ENCODE peak calls at places on chromosomes 11 and 22, in four cellular contexts. G is Karpas-422, E is left ventricle myocardium inferior, P is HCT116. C is an unnamed sample.

GRCh38 chr22:47597041-47597440 is 834.6 kb downstream of the TBC1D22A start:
- DNase-seq in G (no peak), E (no peak), P (no peak), C (peak)

GRCh38 chr11:35061516-35062440 is 77.2 kb upstream of the CD44 start:
- DNase-seq in G (no peak), E (no peak), P (no peak), C (no peak)

GRCh38 chr22:20636075-20636812 is 128.8 kb downstream of the MED15 start:
- DNase-seq in G (no peak), E (no peak), P (no peak), C (peak)

GRCh38 chr11:116786966-116787365 is 857 bp downstream of the ZPR1 start:
- DNase-seq in G (peak), E (no peak), P (no peak), C (no peak)

GRCh38 chr11:88515002-88515401 is 177.5 kb upstream of the CTSC start:
- DNase-seq in G (no peak), E (no peak), P (no peak), C (no peak)

GRCh38 chr22:22316589-22316988 is 72.0 kb downstream of the VPREB1 start:
- DNase-seq in G (no peak), E (no peak), P (no peak), C (no peak)

GRCh38 chr22:49010901-49011300 is 816.8 kb downstream of the BRD1 start:
- DNase-seq in G (no peak), E (no peak), P (no peak), C (peak)

GRCh38 chr11:116970485-116971292 is 127.5 kb downstream of the SIK3 start:
- DNase-seq in G (no peak), E (no peak), P (no peak), C (no peak)

GRCh38 chr11:133903056-133903455 is 53.7 kb downstream of the IGSF9B start:
- DNase-seq in G (no peak), E (no peak), P (no peak), C (no peak)

GRCh38 chr22:41828516-41828915 is 4.4 kb upstream of the SREBF2 start:
- DNase-seq in G (no peak), E (no peak), P (no peak), C (no peak)

GRCh38 chr22:36731916-36732315 is 28.4 kb upstream of the CACNG2 start:
- DNase-seq in G (no peak), E (no peak), P (no peak), C (peak)

GRCh38 chr22:30305519-30305905 is 16.2 kb upstream of the CASTOR1 start:
- DNase-seq in G (no peak), E (peak), P (no peak), C (peak)

GRCh38 chr11:95898782-95899181 is 25.1 kb downstream of the MTMR2 start:
- DNase-seq in G (no peak), E (no peak), P (no peak), C (no peak)

GRCh38 chr11:1842149-1843097 is 3.6 kb downstream of the TNNI2 start:
- DNase-seq in G (no peak), E (peak), P (no peak), C (no peak)

GRCh38 chr11:107493117-107493516 is 35.5 kb upstream of the CWF19L2 start:
- DNase-seq in G (no peak), E (no peak), P (no peak), C (no peak)

GRCh38 chr11:72598901-72599300 is 75.3 kb downstream of the PDE2A start:
- DNase-seq in G (no peak), E (peak), P (no peak), C (no peak)

GRCh38 chr22:24363243-24363642 is 64.2 kb upstream of the ADORA2A start:
- DNase-seq in G (no peak), E (no peak), P (no peak), C (no peak)

GRCh38 chr11:94583213-94583884 is 16.2 kb downstream of the PIWIL4 start:
- DNase-seq in G (no peak), E (no peak), P (no peak), C (no peak)

GRCh38 chr22:41664951-41665350 is 23.7 kb downstream of the SNU13 start:
- DNase-seq in G (no peak), E (no peak), P (no peak), C (no peak)

GRCh38 chr11:64539711-64540420 is 51.2 kb upstream of the SLC22A12 start:
- DNase-seq in G (no peak), E (no peak), P (no peak), C (no peak)

GRCh38 chr11:87356428-87356827 is 318.7 kb downstream of the TMEM135 start:
- DNase-seq in G (no peak), E (no peak), P (no peak), C (no peak)

DNA sequence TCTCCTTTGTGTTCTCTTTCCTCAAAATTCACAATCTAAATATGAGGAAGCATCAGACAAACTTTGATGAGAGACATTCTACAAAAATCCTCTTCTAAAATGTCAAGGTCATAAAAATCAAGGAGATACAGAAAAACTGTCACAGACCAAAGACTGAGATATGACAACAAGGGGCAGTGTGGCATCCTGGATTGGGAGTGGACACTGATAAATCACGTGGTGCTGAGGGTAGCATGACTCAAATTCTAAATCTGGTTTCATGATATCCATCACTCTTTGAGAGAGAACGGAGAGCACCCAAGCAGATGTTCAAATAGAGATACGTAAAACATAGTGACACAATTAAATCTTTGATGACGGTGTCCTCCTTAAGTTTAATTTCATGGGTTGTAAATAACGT is 13.0 kb upstream of the CARD18 start:
- DNase-seq in G (no peak), E (no peak), P (no peak), C (no peak)
- H3K27ac ChIP-seq in G (no peak), E (no peak), P (no peak), C (no peak)

GRCh38 chr11:119480375-119481020 is 57.5 kb upstream of the THY1 start:
- DNase-seq in G (no peak), E (no peak), P (no peak), C (no peak)
- H3K27ac ChIP-seq in G (peak), E (no peak), P (no peak), C (no peak)

GRCh38 chr11:61696602-61697001 is 16.4 kb downstream of the DAGLA start:
- DNase-seq in G (no peak), E (no peak), P (no peak), C (no peak)

GRCh38 chr11:61697093-61697492 is 16.9 kb downstream of the DAGLA start:
- DNase-seq in G (no peak), E (no peak), P (no peak), C (peak)

GRCh38 chr11:61694971-61695706 is 14.9 kb downstream of the DAGLA start:
- DNase-seq in G (no peak), E (peak), P (no peak), C (peak)

GRCh38 chr11:61693897-61694840 is 14.0 kb downstream of the DAGLA start:
- DNase-seq in G (no peak), E (peak), P (no peak), C (no peak)

DNA sequence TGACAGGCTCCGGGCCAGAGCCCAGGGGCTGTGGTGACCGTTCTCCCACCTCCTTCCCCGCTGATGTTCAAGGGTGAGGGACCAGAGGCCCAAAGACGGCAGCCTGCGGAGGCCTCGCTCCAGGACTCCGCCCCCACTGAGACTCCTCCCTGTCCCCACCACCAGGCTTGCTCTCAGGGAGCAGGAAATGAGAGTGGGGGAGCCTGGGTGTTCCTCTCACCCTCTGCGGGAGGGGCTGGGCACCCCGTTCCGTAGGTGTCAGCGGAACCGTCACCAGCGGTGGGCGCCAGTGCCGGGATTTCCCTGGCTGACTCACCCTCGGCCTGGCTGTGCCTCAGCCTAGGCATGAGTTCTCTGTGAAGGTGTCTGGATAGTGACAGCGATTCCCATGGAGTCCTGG is 15.7 kb downstream of the DAGLA start:
- DNase-seq in G (no peak), E (peak), P (no peak), C (peak)
- H3K27ac ChIP-seq in G (no peak), E (peak), P (peak), C (peak)

GRCh38 chr11:50073113-50074105 is 40.7 kb downstream of the OR4C45 start:
- DNase-seq in G (no peak), E (no peak), P (no peak), C (no peak)

GRCh38 chr11:50074161-50074560 is 41.5 kb downstream of the OR4C45 start:
- DNase-seq in G (no peak), E (no peak), P (no peak), C (no peak)

GRCh38 chr11:50077526-50077925 is 44.9 kb downstream of the OR4C45 start:
- DNase-seq in G (no peak), E (no peak), P (no peak), C (no peak)

GRCh38 chr11:50078001-50078400 is 45.3 kb downstream of the OR4C45 start:
- DNase-seq in G (no peak), E (no peak), P (no peak), C (no peak)

DNA sequence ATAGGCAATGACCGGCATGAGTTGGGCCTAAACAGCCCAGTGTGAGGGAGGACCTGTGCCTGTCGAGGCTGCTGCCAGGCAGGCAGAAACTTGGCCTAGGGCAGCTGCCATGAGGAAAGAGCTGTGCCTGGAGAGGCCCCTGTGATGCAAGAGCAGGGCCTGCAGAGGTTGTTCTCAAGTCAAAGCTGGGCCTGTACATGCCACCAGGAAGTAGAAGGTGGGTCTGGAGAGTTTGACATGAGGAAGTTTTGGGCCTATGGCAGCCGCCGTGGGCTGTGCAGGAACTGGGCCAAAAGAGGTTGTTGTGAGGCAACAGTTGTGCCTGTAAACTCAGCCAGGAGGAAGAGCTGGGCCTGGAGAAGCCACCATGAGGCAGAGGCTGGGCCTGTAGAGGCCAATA is 43.2 kb downstream of the OR4C45 start:
- DNase-seq in G (no peak), E (no peak), P (no peak), C (peak)
- H3K27ac ChIP-seq in G (no peak), E (no peak), P (no peak), C (no peak)

DNA sequence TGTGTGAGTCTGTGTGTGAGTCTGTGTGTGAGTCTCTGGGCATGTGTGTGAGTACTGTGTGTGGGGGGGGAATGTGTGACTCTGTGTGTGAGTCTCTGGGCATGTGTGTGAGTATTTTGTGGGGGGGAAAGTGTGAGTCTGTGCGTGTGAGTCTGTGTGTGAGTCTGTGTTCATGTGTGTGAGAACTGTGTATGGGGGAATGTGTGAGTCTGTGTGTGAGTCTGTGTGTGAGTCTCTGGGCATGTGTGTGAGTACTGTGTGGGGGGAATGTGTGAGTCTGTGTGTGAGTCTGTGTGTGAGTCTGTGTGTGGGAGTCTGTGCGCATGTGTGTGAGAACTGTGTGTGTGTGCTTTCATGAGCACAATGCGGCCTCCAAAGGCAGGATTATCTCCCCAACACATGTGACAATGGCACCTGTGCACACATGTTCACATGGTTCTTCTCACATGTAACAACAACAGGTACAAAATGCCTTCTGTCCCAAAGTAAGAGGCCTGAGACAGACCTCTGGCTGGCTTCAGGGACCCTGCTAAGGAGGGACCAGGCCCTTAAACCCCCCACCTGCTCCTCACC is 1.6 kb downstream of the CD5 start:
- DNase-seq in G (no peak), E (no peak), P (no peak), C (no peak)
- H3K27ac ChIP-seq in G (no peak), E (no peak), P (no peak), C (no peak)

DNA sequence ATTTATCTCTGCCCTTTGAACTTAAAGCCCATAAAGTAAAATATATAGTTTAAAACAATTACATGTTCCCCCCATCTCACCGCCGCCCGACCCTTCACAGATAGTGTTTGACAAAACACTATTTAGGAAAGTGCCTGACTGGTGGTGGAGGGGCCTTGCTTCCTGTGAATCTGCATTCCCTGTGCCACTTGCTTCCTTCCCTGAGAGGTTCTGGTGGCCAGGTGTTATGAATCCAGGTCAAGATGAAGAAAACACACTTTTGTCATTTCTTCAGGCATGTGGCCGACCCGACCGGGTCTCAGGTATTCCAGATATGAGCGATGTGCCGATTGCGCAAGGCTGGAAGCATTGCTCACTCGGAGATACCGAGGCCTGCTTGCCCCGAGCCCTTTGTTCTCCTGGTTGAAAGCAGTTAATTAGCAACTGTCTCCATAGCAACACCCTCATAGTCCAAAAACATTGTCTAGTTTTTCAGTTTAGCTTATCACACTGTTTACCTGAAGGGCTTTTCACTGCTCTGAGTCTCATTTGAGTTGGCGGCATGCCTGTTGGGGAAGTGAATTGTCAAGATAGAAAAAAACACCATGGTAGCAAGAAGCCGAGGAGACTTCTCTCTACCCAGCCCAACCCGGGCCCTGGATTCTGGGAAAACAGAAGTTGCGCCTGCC is 128.3 kb downstream of the TEAD1 start:
- DNase-seq in G (no peak), E (no peak), P (peak), C (peak)
- H3K27ac ChIP-seq in G (no peak), E (no peak), P (peak), C (peak)

GRCh38 chr22:37735054-37735453 is 38.2 kb downstream of the TRIOBP start:
- DNase-seq in G (no peak), E (peak), P (no peak), C (peak)
- H3K27ac ChIP-seq in G (no peak), E (peak), P (no peak), C (no peak)

GRCh38 chr11:57111646-57112045 is 70.1 kb upstream of the LRRC55 start:
- DNase-seq in G (no peak), E (no peak), P (no peak), C (no peak)
- H3K27ac ChIP-seq in G (no peak), E (no peak), P (no peak), C (no peak)

C was measured in upper lobe of right lung.